ENCODE peak calls at places on chromosomes 16 and 17, in ten cellular contexts. Q is lower leg skin, V is heart left ventricle, X is mammary epithelial cell, G is mesothelial cell of epicardium, D is cardiac fibroblast, Y is AG10803, P is fibroblast of mammary gland, N is AG09319, R is SK-N-SH. S is an unnamed sample.

GRCh38 chr16:19119564-19119963 is 5.8 kb downstream of the ITPRIPL2 start:
- DNase-seq in Y (peak; percentile 87), R (no peak), D (peak; percentile 86), P (peak; percentile 97), Q (no peak), X (peak; percentile 81), N (no peak), G (no peak), V (no peak), S (no peak)

GRCh38 chr16:29154676-29155121 is 169.8 kb downstream of the LAT start:
- DNase-seq in D (peak; percentile 42), Y (peak; percentile 51), G (no peak), Q (no peak), P (peak; percentile 35), N (no peak), X (no peak), V (peak; percentile 47), R (no peak), S (no peak)

GRCh38 chr16:17403156-17403809 is 67.5 kb downstream of the XYLT1 start:
- DNase-seq in X (no peak), G (no peak), V (no peak), Y (no peak), R (no peak), N (no peak), Q (no peak), P (no peak), D (no peak), S (no peak)

GRCh38 chr16:84952335-84953050 is 58.8 kb downstream of the ZDHHC7 start:
- DNase-seq in D (peak; percentile 91), R (peak; percentile 85), Y (peak; percentile 78), N (peak; percentile 61), V (peak; percentile 78), P (peak; percentile 85), G (peak; percentile 82), Q (peak; percentile 94), X (peak; percentile 55), S (peak; percentile 88)

GRCh38 chr16:27107185-27107592 is 40.5 kb downstream of the C16orf82 start:
- DNase-seq in X (no peak), Y (no peak), P (no peak), V (no peak), Q (peak; percentile 17), R (no peak), D (no peak), G (peak; percentile 10), N (no peak), S (no peak)

GRCh38 chr16:72901012-72901411 is 146.9 kb downstream of the ZFHX3 start:
- DNase-seq in G (no peak), N (no peak), D (no peak), R (no peak), Q (no peak), Y (no peak), X (no peak), P (no peak), V (no peak), S (no peak)

GRCh38 chr17:4998666-4999428 is 1.1 kb downstream of the KIF1C start:
- DNase-seq in V (peak; percentile 50), N (no peak), P (no peak), Y (no peak), R (no peak), G (no peak), D (no peak), X (no peak), Q (peak; percentile 87), S (no peak)

GRCh38 chr17:30922235-30922993 is 669 bp downstream of the ADAP2 start:
- DNase-seq in N (no peak), R (peak; percentile 67), G (peak; percentile 44), X (no peak), Q (peak; percentile 85), P (no peak), V (peak; percentile 28), D (peak; percentile 5), Y (no peak), S (no peak)

GRCh38 chr17:44355642-44356099 is 8.0 kb downstream of the FAM171A2 start:
- DNase-seq in P (no peak), X (no peak), Q (no peak), Y (no peak), D (no peak), N (no peak), G (no peak), V (no peak), R (no peak), S (no peak)

GRCh38 chr17:44356241-44356640 is 7.4 kb downstream of the FAM171A2 start:
- DNase-seq in R (no peak), X (no peak), D (no peak), Q (no peak), Y (no peak), G (no peak), P (no peak), N (no peak), V (no peak), S (no peak)

GRCh38 chr17:44355310-44355640 is 8.4 kb downstream of the FAM171A2 start:
- DNase-seq in D (no peak), X (no peak), N (no peak), P (no peak), G (no peak), R (no peak), Q (no peak), V (no peak), Y (no peak), S (no peak)

GRCh38 chr17:44353656-44354331 is 8.7 kb downstream of the GRN start:
- DNase-seq in V (no peak), D (no peak), Y (no peak), G (no peak), R (no peak), P (peak; percentile 2), N (no peak), X (no peak), Q (no peak), S (no peak)

GRCh38 chr17:44354582-44355309 is 8.9 kb downstream of the FAM171A2 start:
- DNase-seq in D (no peak), X (no peak), P (no peak), R (no peak), G (peak; percentile 80), Q (no peak), V (peak; percentile 64), N (no peak), Y (no peak), S (peak; percentile 75)
- TF ChIP-seq CTCF in D (peak; percentile 25), X (peak; percentile 10), P (no peak), R (no peak), G (peak; percentile 74), Q (no peak), V (peak; percentile 36), N (peak; percentile 24), Y (no peak), S (peak; percentile 68)

GRCh38 chr16:88634141-88634993 is 4.0 kb upstream of the IL17C start:
- DNase-seq in D (peak; percentile 44), R (no peak), G (peak; percentile 60), V (peak; percentile 59), X (peak; percentile 70), Y (peak; percentile 43), N (no peak), Q (peak; percentile 84), P (peak; percentile 36), S (peak; percentile 56)

GRCh38 chr16:88634994-88635670 is 3.2 kb upstream of the IL17C start:
- DNase-seq in D (no peak), G (no peak), Y (no peak), R (no peak), X (peak; percentile 24), V (no peak), P (no peak), Q (peak; percentile 88), N (no peak), S (no peak)

GRCh38 chr16:88632587-88632930 is 5.8 kb upstream of the IL17C start:
- DNase-seq in D (no peak), G (no peak), N (no peak), R (no peak), X (no peak), Q (no peak), Y (no peak), P (no peak), V (no peak), S (no peak)

GRCh38 chr16:88631920-88632586 is 6.3 kb upstream of the IL17C start:
- DNase-seq in X (no peak), G (no peak), R (no peak), Q (no peak), Y (no peak), D (no peak), N (no peak), P (no peak), V (no peak), S (no peak)

DNA sequence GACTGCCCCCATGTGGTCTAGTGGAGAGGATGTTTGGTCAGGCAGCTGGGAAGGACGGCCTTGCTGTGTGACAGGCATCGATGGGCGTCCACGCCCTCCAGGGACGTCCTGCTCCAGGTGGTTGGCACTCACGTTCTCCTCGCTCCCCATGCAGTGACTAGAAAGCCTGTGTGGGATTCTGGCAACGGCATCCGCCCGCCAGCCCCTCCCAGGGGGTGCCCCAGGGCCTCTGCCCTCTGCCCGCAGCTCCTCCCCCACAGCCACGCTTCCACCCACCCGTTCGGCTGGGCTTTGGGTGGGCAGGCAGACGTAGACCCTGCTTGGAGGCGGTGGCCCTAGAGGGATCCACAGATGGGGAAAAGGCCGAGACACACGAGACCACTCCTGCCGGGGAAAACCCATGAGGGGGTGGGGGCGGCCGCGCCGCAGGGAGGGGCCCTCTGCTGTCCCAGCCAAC is 4.7 kb upstream of the IL17C start:
- DNase-seq in P (peak; percentile 36), R (peak; percentile 60), G (no peak), X (peak; percentile 24), D (no peak), V (no peak), N (no peak), Y (no peak), Q (no peak), S (no peak)
- TF ChIP-seq CTCF in P (peak; percentile 27), R (peak; percentile 16), G (no peak), X (peak; percentile 35), D (peak; percentile 41), V (peak; percentile 11), N (peak; percentile 21), Y (peak; percentile 31), Q (no peak), S (no peak)

DNA sequence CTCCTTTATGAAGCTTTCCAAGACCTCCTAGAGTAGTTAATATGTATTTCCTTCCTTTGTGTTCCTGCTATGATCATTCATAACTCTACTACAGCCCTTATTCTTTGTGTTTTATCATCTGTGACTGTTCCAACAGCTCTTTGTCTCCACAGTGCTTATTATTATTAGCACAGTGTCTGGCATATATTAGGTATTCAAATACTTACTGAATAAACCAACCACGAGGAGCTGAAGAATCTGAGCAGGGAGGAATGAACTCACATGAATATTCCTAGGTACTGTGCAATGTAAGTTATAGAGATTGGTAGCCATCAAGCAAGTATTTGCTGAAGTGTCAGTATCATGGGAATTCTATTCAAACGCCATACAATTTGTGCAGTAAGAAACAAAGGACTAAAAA is 7.5 kb downstream of the PSME3IP1 start:
- DNase-seq in Q (no peak), V (no peak), N (no peak), G (no peak), P (no peak), D (no peak), Y (no peak), X (no peak), R (no peak), S (no peak)
- TF ChIP-seq CTCF in Q (no peak), V (no peak), N (no peak), G (no peak), P (no peak), D (no peak), Y (no peak), X (no peak), R (no peak), S (no peak)

GRCh38 chr16:24041834-24042631 is 206.2 kb downstream of the PRKCB start:
- DNase-seq in Y (peak; percentile 51), P (peak; percentile 54), D (peak; percentile 59), V (peak; percentile 46), N (peak; percentile 0), G (peak; percentile 87), X (peak; percentile 44), R (peak; percentile 75), Q (no peak), S (peak; percentile 79)
- TF ChIP-seq CTCF in Y (peak; percentile 72), P (peak; percentile 77), D (peak; percentile 76), V (peak; percentile 60), N (peak; percentile 67), G (peak; percentile 90), X (peak; percentile 69), R (peak; percentile 85), Q (no peak), S (peak; percentile 95)